ENCODE peak calls at places on chromosomes 3 and 15, in eight cellular contexts. One of them, this sample, is unnamed.

GRCh38 chr3:112822116-112823055 is 24.3 kb downstream of the CD200R1L start:
- DNase-seq in cardiac muscle cell: no peak
- DNase-seq in PC-9: no peak
- DNase-seq in uterus: no peak
- DNase-seq in adrenal gland: no peak
- DNase-seq in colonic mucosa: no peak
- DNase-seq in pancreas: no peak
- DNase-seq in endodermal cell: no peak
- DNase-seq in this sample: no peak

GRCh38 chr3:50503504-50503903 is at the start of gene CACNA2D2:
- DNase-seq in adrenal gland: peak
- DNase-seq in pancreas: peak
- DNase-seq in colonic mucosa: peak
- DNase-seq in endodermal cell: peak
- DNase-seq in PC-9: peak
- DNase-seq in uterus: peak
- DNase-seq in cardiac muscle cell: peak
- DNase-seq in this sample: no peak

GRCh38 chr15:41512078-41512394 is 1.6 kb downstream of the LTK start:
- DNase-seq in endodermal cell: peak
- DNase-seq in cardiac muscle cell: no peak
- DNase-seq in uterus: no peak
- DNase-seq in PC-9: no peak
- DNase-seq in adrenal gland: no peak
- DNase-seq in pancreas: no peak
- DNase-seq in colonic mucosa: peak
- DNase-seq in this sample: no peak

GRCh38 chr3:196688349-196688748 is 23.7 kb downstream of the CEP19 start:
- DNase-seq in endodermal cell: no peak
- DNase-seq in uterus: no peak
- DNase-seq in PC-9: no peak
- DNase-seq in adrenal gland: peak
- DNase-seq in cardiac muscle cell: peak
- DNase-seq in colonic mucosa: peak
- DNase-seq in pancreas: no peak
- DNase-seq in this sample: no peak

GRCh38 chr15:68620721-68621528 is 42.1 kb downstream of the CORO2B start:
- DNase-seq in endodermal cell: no peak
- DNase-seq in colonic mucosa: peak
- DNase-seq in cardiac muscle cell: peak
- DNase-seq in PC-9: no peak
- DNase-seq in pancreas: no peak
- DNase-seq in uterus: peak
- DNase-seq in adrenal gland: peak
- DNase-seq in this sample: peak

GRCh38 chr3:177676947-177677587 is 479.8 kb upstream of the TBL1XR1 start:
- DNase-seq in PC-9: no peak
- DNase-seq in endodermal cell: no peak
- DNase-seq in uterus: no peak
- DNase-seq in colonic mucosa: peak
- DNase-seq in pancreas: peak
- DNase-seq in cardiac muscle cell: no peak
- DNase-seq in adrenal gland: no peak
- DNase-seq in this sample: no peak

GRCh38 chr3:128385080-128385832 is 81.4 kb downstream of the DNAJB8 start:
- DNase-seq in pancreas: peak
- DNase-seq in endodermal cell: no peak
- DNase-seq in uterus: peak
- DNase-seq in adrenal gland: peak
- DNase-seq in colonic mucosa: no peak
- DNase-seq in PC-9: no peak
- DNase-seq in cardiac muscle cell: peak
- DNase-seq in this sample: peak

GRCh38 chr15:68816795-68817303 is 3.8 kb downstream of the ANP32A start:
- DNase-seq in PC-9: no peak
- DNase-seq in colonic mucosa: peak
- DNase-seq in adrenal gland: no peak
- DNase-seq in pancreas: peak
- DNase-seq in uterus: no peak
- DNase-seq in cardiac muscle cell: peak
- DNase-seq in endodermal cell: no peak
- DNase-seq in this sample: no peak

GRCh38 chr3:123447749-123448502 is 964 bp downstream of the ADCY5 start:
- DNase-seq in endodermal cell: peak
- DNase-seq in colonic mucosa: no peak
- DNase-seq in pancreas: no peak
- DNase-seq in cardiac muscle cell: no peak
- DNase-seq in PC-9: no peak
- DNase-seq in uterus: peak
- DNase-seq in adrenal gland: no peak
- DNase-seq in this sample: no peak

DNA sequence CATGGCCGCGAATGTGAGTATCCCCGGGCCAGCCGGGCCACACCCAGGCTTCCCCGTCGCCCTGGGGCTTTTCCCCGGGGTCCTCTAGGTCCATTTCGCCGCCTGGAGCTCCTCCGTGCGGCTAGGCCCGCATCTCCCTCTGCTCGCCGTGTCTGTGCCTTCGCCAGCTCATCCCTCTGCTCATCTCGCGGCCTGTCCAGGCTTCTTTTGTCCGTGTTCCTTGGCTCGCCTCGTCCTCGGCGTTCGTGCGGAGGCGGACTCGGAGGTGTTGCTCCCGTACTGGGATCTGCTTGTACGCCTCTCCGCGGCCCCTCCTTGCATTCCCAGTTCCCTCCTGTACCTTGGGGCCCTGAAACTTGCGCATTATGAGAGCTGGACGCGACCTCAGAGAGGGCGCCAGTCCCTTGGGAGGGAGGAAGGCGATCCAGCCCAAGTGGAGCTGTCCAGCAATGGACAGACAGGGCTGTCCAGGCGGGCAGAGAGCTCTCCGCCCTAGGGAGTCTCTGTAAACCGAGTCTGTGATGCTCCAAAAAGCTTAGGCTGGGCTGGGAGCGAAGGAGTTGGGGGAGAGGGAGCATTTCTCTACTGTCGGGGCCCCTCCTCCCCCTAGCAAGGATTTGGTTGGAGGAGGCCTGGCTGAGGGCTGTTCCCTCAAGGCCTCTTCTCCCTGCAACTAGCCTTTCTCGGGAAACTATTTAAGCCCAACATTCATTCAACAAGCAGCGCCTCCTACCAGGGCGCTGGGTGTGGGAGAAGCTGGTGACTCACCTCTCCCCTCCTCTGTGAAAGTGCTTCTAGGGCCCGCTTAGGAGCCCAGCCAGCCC is 553 bp downstream of the TMEM43 start:
- DNase-seq in cardiac muscle cell: peak
- DNase-seq in adrenal gland: peak
- DNase-seq in colonic mucosa: peak
- DNase-seq in endodermal cell: peak
- DNase-seq in pancreas: peak
- DNase-seq in uterus: peak
- DNase-seq in PC-9: peak
- DNase-seq in this sample: peak
- TF ChIP-seq CTCF in cardiac muscle cell: peak
- TF ChIP-seq CTCF in adrenal gland: no peak
- TF ChIP-seq CTCF in colonic mucosa: no peak
- TF ChIP-seq CTCF in endodermal cell: no peak
- TF ChIP-seq CTCF in pancreas: no peak
- TF ChIP-seq CTCF in uterus: no peak
- TF ChIP-seq CTCF in PC-9: no peak
- TF ChIP-seq CTCF in this sample: no peak

GRCh38 chr3:178823556-178824229 is 247.9 kb downstream of the ZMAT3 start:
- DNase-seq in adrenal gland: no peak
- DNase-seq in pancreas: no peak
- DNase-seq in colonic mucosa: no peak
- DNase-seq in uterus: peak
- DNase-seq in endodermal cell: no peak
- DNase-seq in cardiac muscle cell: peak
- DNase-seq in PC-9: no peak
- DNase-seq in this sample: no peak

GRCh38 chr3:178822722-178823121 is 248.9 kb downstream of the ZMAT3 start:
- DNase-seq in uterus: no peak
- DNase-seq in cardiac muscle cell: no peak
- DNase-seq in colonic mucosa: no peak
- DNase-seq in PC-9: no peak
- DNase-seq in adrenal gland: no peak
- DNase-seq in endodermal cell: no peak
- DNase-seq in pancreas: no peak
- DNase-seq in this sample: no peak

GRCh38 chr3:178826437-178827010 is 245.1 kb downstream of the ZMAT3 start:
- DNase-seq in uterus: no peak
- DNase-seq in colonic mucosa: no peak
- DNase-seq in endodermal cell: no peak
- DNase-seq in cardiac muscle cell: no peak
- DNase-seq in adrenal gland: no peak
- DNase-seq in PC-9: no peak
- DNase-seq in pancreas: no peak
- DNase-seq in this sample: no peak

DNA sequence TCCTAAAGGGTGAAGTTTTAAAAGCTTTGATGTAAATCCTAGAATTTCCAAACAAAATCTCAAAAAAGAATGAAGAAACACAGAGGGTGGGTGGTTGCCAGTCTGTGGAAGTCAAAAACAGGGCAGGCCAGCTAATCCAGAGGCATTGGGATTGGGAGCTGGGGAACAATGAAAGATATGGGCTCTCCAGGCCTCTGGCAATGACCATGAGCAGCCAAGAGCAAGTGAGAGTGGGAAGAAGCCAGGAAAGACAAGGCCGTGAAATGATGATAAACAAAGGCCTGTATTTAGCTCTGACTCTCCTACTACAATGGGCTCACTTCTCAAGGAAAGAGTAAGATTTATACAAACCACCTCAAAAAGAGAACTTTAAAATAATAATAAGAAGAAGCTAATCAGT is 248.5 kb downstream of the ZMAT3 start:
- DNase-seq in colonic mucosa: no peak
- DNase-seq in adrenal gland: no peak
- DNase-seq in endodermal cell: no peak
- DNase-seq in pancreas: no peak
- DNase-seq in PC-9: no peak
- DNase-seq in uterus: no peak
- DNase-seq in cardiac muscle cell: no peak
- DNase-seq in this sample: no peak
- H3K27ac ChIP-seq in colonic mucosa: no peak
- H3K27ac ChIP-seq in adrenal gland: no peak
- H3K27ac ChIP-seq in endodermal cell: no peak
- H3K27ac ChIP-seq in pancreas: no peak
- H3K27ac ChIP-seq in PC-9: no peak
- H3K27ac ChIP-seq in uterus: peak
- H3K27ac ChIP-seq in cardiac muscle cell: no peak
- H3K27ac ChIP-seq in this sample: peak

DNA sequence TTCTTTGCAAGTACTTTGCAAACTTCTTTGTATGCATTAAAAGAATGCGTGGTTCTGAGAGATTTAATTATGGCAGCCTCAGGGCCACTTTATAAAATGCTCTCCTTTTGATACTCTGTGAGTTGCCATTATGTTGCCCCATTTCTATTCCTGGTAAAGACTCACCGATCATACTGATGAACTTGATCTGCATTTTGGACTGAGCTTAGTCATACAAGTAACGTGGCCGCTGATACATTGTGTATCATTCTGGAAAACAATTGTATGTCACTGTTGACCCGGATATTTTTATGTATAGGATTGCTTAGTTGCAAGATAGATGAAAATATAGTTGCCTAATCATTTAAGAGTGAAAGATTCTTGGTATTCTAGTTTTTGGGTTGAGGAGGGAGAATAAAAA is 38.8 kb downstream of the AKAP13 start:
- DNase-seq in cardiac muscle cell: no peak
- DNase-seq in pancreas: no peak
- DNase-seq in colonic mucosa: no peak
- DNase-seq in uterus: no peak
- DNase-seq in endodermal cell: no peak
- DNase-seq in adrenal gland: no peak
- DNase-seq in PC-9: no peak
- DNase-seq in this sample: no peak
- TF ChIP-seq CTCF in cardiac muscle cell: no peak
- TF ChIP-seq CTCF in pancreas: no peak
- TF ChIP-seq CTCF in colonic mucosa: no peak
- TF ChIP-seq CTCF in uterus: no peak
- TF ChIP-seq CTCF in endodermal cell: no peak
- TF ChIP-seq CTCF in adrenal gland: no peak
- TF ChIP-seq CTCF in PC-9: no peak
- TF ChIP-seq CTCF in this sample: no peak

GRCh38 chr3:150062492-150062891 is 91.8 kb upstream of the PFN2 start:
- DNase-seq in endodermal cell: no peak
- DNase-seq in pancreas: no peak
- DNase-seq in PC-9: no peak
- DNase-seq in cardiac muscle cell: peak
- DNase-seq in colonic mucosa: no peak
- DNase-seq in adrenal gland: no peak
- DNase-seq in uterus: no peak
- DNase-seq in this sample: no peak
- H3K27ac ChIP-seq in endodermal cell: peak
- H3K27ac ChIP-seq in pancreas: no peak
- H3K27ac ChIP-seq in PC-9: no peak
- H3K27ac ChIP-seq in cardiac muscle cell: no peak
- H3K27ac ChIP-seq in colonic mucosa: no peak
- H3K27ac ChIP-seq in adrenal gland: peak
- H3K27ac ChIP-seq in uterus: peak
- H3K27ac ChIP-seq in this sample: peak

GRCh38 chr15:83747718-83748110 is 93.8 kb downstream of the ADAMTSL3 start:
- DNase-seq in adrenal gland: no peak
- DNase-seq in uterus: no peak
- DNase-seq in cardiac muscle cell: no peak
- DNase-seq in colonic mucosa: no peak
- DNase-seq in pancreas: no peak
- DNase-seq in endodermal cell: no peak
- DNase-seq in PC-9: no peak
- DNase-seq in this sample: no peak

GRCh38 chr15:83746231-83746630 is 92.3 kb downstream of the ADAMTSL3 start:
- DNase-seq in colonic mucosa: no peak
- DNase-seq in adrenal gland: no peak
- DNase-seq in pancreas: no peak
- DNase-seq in cardiac muscle cell: no peak
- DNase-seq in endodermal cell: no peak
- DNase-seq in PC-9: no peak
- DNase-seq in uterus: no peak
- DNase-seq in this sample: no peak

GRCh38 chr15:83745771-83746170 is 91.8 kb downstream of the ADAMTSL3 start:
- DNase-seq in uterus: no peak
- DNase-seq in colonic mucosa: no peak
- DNase-seq in adrenal gland: no peak
- DNase-seq in cardiac muscle cell: no peak
- DNase-seq in PC-9: no peak
- DNase-seq in pancreas: no peak
- DNase-seq in endodermal cell: no peak
- DNase-seq in this sample: no peak

GRCh38 chr15:83747050-83747717 is 93.3 kb downstream of the ADAMTSL3 start:
- DNase-seq in uterus: peak
- DNase-seq in cardiac muscle cell: peak
- DNase-seq in pancreas: no peak
- DNase-seq in PC-9: peak
- DNase-seq in adrenal gland: no peak
- DNase-seq in colonic mucosa: no peak
- DNase-seq in endodermal cell: peak
- DNase-seq in this sample: no peak
- TF ChIP-seq CTCF in uterus: peak
- TF ChIP-seq CTCF in cardiac muscle cell: peak
- TF ChIP-seq CTCF in pancreas: no peak
- TF ChIP-seq CTCF in PC-9: peak
- TF ChIP-seq CTCF in adrenal gland: no peak
- TF ChIP-seq CTCF in colonic mucosa: no peak
- TF ChIP-seq CTCF in endodermal cell: peak
- TF ChIP-seq CTCF in this sample: no peak

GRCh38 chr3:181379278-181379677 is 332.4 kb upstream of the SOX2 start:
- DNase-seq in endodermal cell: no peak
- DNase-seq in PC-9: no peak
- DNase-seq in cardiac muscle cell: no peak
- DNase-seq in pancreas: no peak
- DNase-seq in uterus: no peak
- DNase-seq in colonic mucosa: no peak
- DNase-seq in adrenal gland: no peak
- DNase-seq in this sample: no peak
- H3K27ac ChIP-seq in endodermal cell: no peak
- H3K27ac ChIP-seq in PC-9: no peak
- H3K27ac ChIP-seq in cardiac muscle cell: no peak
- H3K27ac ChIP-seq in pancreas: no peak
- H3K27ac ChIP-seq in uterus: no peak
- H3K27ac ChIP-seq in colonic mucosa: no peak
- H3K27ac ChIP-seq in adrenal gland: no peak
- H3K27ac ChIP-seq in this sample: no peak

This sample was measured in coronary artery.